ENCODE peak calls at places on chromosomes 13 and 19, in four cellular contexts. J is K562, E is GM12878, O is HL-60. V is an unnamed sample.

GRCh38 chr19:32878988-32879387 is 9.4 kb upstream of the SLC7A9 start:
- DNase-seq in O (no peak), E (no peak), J (no peak), V (no peak)

GRCh38 chr13:99371956-99372355 is 64.8 kb upstream of the GPR183 start:
- DNase-seq in O (no peak), J (no peak), E (no peak), V (no peak)

GRCh38 chr13:108877300-108877699 is 247.9 kb downstream of the MYO16 start:
- DNase-seq in E (no peak), J (no peak), O (no peak), V (no peak)

GRCh38 chr13:42041017-42041683 is 7.3 kb upstream of the DGKH start:
- DNase-seq in O (no peak), J (peak), E (peak), V (peak)

GRCh38 chr19:4264812-4265211 is 14.3 kb upstream of the SHD start:
- DNase-seq in O (no peak), E (no peak), J (no peak), V (no peak)

GRCh38 chr13:78829821-78830220 is 170.9 kb upstream of the OBI1 start:
- DNase-seq in J (no peak), E (no peak), O (no peak), V (no peak)

GRCh38 chr13:34805347-34805746 is 136.7 kb upstream of the NBEA start:
- DNase-seq in O (no peak), E (no peak), J (no peak), V (no peak)

GRCh38 chr13:32443111-32443510 is 15.2 kb upstream of the N4BP2L1 start:
- DNase-seq in O (no peak), E (peak), J (no peak), V (no peak)

GRCh38 chr19:39126593-39127187 is 1.1 kb downstream of the PAK4 start:
- DNase-seq in J (no peak), E (no peak), O (no peak), V (no peak)

GRCh38 chr13:30153871-30154426 is 153.4 kb downstream of the KATNAL1 start:
- DNase-seq in O (no peak), J (no peak), E (no peak), V (no peak)

GRCh38 chr13:113179374-113180230 is 21.2 kb downstream of the PROZ start:
- DNase-seq in O (no peak), E (no peak), J (peak), V (no peak)

GRCh38 chr13:39051157-39051556 is 12.9 kb downstream of the NHLRC3 start:
- DNase-seq in O (no peak), E (no peak), J (no peak), V (no peak)

GRCh38 chr13:93355094-93355493 is 128.5 kb downstream of the GPC6 start:
- DNase-seq in E (no peak), O (no peak), J (peak), V (no peak)

GRCh38 chr13:35356572-35356971 is 119.9 kb downstream of the MAB21L1 start:
- DNase-seq in O (no peak), E (no peak), J (no peak), V (no peak)

GRCh38 chr13:21516806-21517205 is 57.7 kb upstream of the ZDHHC20 start:
- DNase-seq in O (no peak), J (no peak), E (no peak), V (no peak)

GRCh38 chr13:51501592-51502205 is 48.9 kb upstream of the INTS6 start:
- DNase-seq in E (no peak), J (no peak), O (no peak), V (no peak)

GRCh38 chr13:75830842-75831241 is 194.7 kb downstream of the LMO7 start:
- DNase-seq in O (no peak), E (no peak), J (no peak), V (no peak)

GRCh38 chr13:51646041-51646670 is 61.9 kb downstream of the WDFY2 start:
- DNase-seq in E (no peak), O (no peak), J (no peak), V (no peak)

GRCh38 chr19:1491114-1491848 is at the start of gene REEP6:
- DNase-seq in E (no peak), O (no peak), J (no peak), V (no peak)

GRCh38 chr19:1491849-1492170 is 829 bp downstream of the REEP6 start:
- DNase-seq in E (no peak), J (no peak), O (no peak), V (no peak)

GRCh38 chr19:1489463-1489971 is 633 bp downstream of the PCSK4 start:
- DNase-seq in J (no peak), O (no peak), E (no peak), V (no peak)

GRCh38 chr19:1490020-1490310 is 185 bp downstream of the PCSK4 start:
- DNase-seq in E (no peak), O (no peak), J (no peak), V (no peak)

GRCh38 chr19:1490311-1491113 is at the start of gene PCSK4:
- DNase-seq in E (peak), O (peak), J (peak), V (peak)
- TF ChIP-seq POLR2AphosphoS5 in E (no peak), O (no peak), J (no peak), V (no peak)

DNA sequence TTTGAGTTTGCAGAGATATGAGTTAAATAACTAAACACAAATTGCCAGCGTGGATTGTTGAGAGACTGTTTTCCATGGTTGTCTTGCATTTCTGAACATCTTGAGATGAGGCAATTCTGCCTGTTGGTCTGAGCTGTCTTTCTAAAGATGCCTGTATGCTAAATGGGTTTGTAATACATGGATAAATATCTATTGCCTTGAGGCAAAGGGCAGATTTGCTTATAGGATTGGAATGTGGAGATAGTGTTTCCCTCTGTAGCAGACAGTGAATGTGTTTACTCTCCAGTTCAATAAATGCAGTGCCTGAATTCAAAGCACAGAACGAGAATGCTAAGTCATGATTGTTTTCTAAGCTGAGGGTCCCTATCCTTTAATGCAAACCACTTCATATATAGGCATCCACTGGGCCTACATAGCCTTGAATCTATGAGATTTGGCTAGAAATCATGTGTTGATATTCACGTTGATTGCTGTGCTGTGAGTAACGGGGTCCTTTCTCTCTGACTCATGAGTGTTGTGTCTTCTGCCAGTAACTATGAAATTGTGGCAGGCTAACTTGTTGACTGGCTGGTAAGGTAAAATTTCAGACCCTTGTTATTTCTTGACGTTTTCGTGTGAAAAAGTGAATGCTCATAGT is 2554.8 kb downstream of the PCDH9 start:
- DNase-seq in O (no peak), J (no peak), E (no peak), V (no peak)
- TF ChIP-seq SPI1 in O (no peak), J (no peak), E (no peak), V (no peak)

DNA sequence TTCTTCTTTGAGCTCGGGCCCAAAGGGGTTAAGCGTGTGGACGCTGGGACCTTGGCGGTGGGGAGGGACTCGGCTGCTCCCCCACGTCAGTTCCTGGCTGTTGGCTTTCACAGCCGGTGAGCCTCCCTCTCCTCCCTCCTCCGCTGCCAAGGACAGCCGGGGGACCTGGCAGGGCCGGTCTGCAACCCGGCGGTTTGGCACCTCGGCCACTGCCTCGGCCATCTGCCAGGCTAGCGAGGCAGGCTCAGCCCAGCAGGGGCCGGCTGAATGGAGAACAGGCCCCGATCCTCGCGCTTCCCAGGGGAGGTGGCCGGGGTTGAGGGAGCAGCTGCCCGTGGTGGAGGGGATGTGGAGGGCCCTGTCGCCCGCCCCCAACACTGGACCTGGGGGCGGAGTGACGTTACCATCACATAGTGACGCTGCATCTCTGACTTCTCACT is 5.0 kb downstream of the TLE5 start:
- DNase-seq in O (no peak), E (no peak), J (peak), V (no peak)
- TF ChIP-seq POLR2AphosphoS5 in O (no peak), E (peak), J (no peak), V (no peak)

GRCh38 chr19:19538077-19538764 is at the start of gene CILP2:
- DNase-seq in J (peak), O (no peak), E (no peak), V (no peak)

GRCh38 chr19:19540707-19541515 is 2.8 kb downstream of the CILP2 start:
- DNase-seq in O (no peak), J (peak), E (no peak), V (peak)

GRCh38 chr19:19538767-19539166 is 702 bp downstream of the CILP2 start:
- DNase-seq in O (no peak), E (no peak), J (no peak), V (no peak)

GRCh38 chr19:19541572-19541971 is 3.5 kb downstream of the CILP2 start:
- DNase-seq in J (no peak), O (no peak), E (no peak), V (no peak)

GRCh38 chr19:19539738-19540703 is 2.0 kb downstream of the CILP2 start:
- DNase-seq in E (no peak), J (peak), O (no peak), V (no peak)
- TF ChIP-seq SPI1 in E (no peak), J (no peak), O (no peak), V (no peak)

GRCh38 chr19:44202974-44203373 is 9.4 kb upstream of the ZNF227 start:
- DNase-seq in J (no peak), O (no peak), E (no peak), V (no peak)

GRCh38 chr19:44212250-44212864 is at the start of gene ZNF227:
- DNase-seq in J (peak), O (peak), E (peak), V (peak)

GRCh38 chr19:44204772-44205171 is 7.6 kb upstream of the ZNF227 start:
- DNase-seq in J (no peak), E (no peak), O (no peak), V (no peak)

GRCh38 chr19:44202470-44202869 is 9.9 kb upstream of the ZNF227 start:
- DNase-seq in O (no peak), E (no peak), J (no peak), V (no peak)

GRCh38 chr19:44207126-44207803 is 5.1 kb upstream of the ZNF227 start:
- DNase-seq in J (peak), E (peak), O (peak), V (peak)
- TF ChIP-seq POLR2AphosphoS5 in J (peak), E (peak), O (peak), V (peak)

GRCh38 chr19:16074488-16075365 is 1.6 kb upstream of the TPM4 start:
- DNase-seq in E (no peak), O (no peak), J (no peak), V (no peak)
- TF ChIP-seq SPI1 in E (no peak), O (no peak), J (no peak), V (no peak)

DNA sequence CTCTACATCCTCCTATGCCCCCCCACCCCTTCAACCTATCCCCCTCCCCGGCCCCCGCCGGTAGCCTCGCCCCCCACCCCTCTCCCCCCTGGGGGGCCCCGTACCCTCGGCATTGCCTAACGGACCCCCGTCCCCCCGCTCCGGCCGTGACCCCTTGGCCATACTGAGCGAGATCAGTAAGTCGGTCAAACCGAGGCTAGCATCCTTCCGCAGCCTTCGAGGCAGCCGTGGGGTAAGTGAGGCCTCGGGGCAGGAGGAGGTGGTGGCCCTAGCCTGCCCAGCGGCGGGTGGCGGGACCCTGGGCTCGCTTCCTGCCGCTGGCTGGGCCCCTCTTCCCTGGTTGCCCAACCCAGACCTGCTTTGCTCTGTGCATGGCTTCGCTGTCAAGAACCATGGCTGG is 6.5 kb downstream of the TRIP10 start:
- DNase-seq in J (no peak), E (no peak), O (no peak), V (no peak)
- TF ChIP-seq POLR2AphosphoS5 in J (no peak), E (no peak), O (no peak), V (no peak)

GRCh38 chr19:28422791-28423650 is 789.9 kb downstream of the UQCRFS1 start:
- DNase-seq in E (no peak), J (no peak), O (no peak), V (no peak)
- TF ChIP-seq SPI1 in E (no peak), J (no peak), O (no peak), V (no peak)

GRCh38 chr19:46915386-46915785 is 54.6 kb downstream of the ARHGAP35 start:
- DNase-seq in E (no peak), O (no peak), J (no peak), V (no peak)
- TF ChIP-seq POLR2AphosphoS5 in E (no peak), O (no peak), J (no peak), V (no peak)